ENCODE peak calls at places on chromosome 11, in six cellular contexts. One of them, this sample, is unnamed. For H3K4me1, the result is how much of the 10 kb centered on the place peaks cover.

GRCh38 chr11:865512-866430 is 23.1 kb downstream of the TSPAN4 start:
- DNase-seq in neural progenitor cell: no peak
- DNase-seq in heart right ventricle: no peak
- DNase-seq in uterus: no peak
- DNase-seq in aorta: no peak
- DNase-seq in cardiac muscle cell: no peak
- DNase-seq in this sample: no peak

GRCh38 chr11:78784321-78785061 is 209.8 kb upstream of the NARS2 start:
- DNase-seq in neural progenitor cell: no peak
- DNase-seq in heart right ventricle: no peak
- DNase-seq in uterus: no peak
- DNase-seq in aorta: no peak
- DNase-seq in cardiac muscle cell: no peak
- DNase-seq in this sample: no peak

GRCh38 chr11:74694136-74694535 is 37.1 kb downstream of the CHRDL2 start:
- DNase-seq in neural progenitor cell: no peak
- DNase-seq in heart right ventricle: no peak
- DNase-seq in uterus: no peak
- DNase-seq in aorta: no peak
- DNase-seq in cardiac muscle cell: no peak
- DNase-seq in this sample: no peak

GRCh38 chr11:78379039-78379670 is 38.5 kb downstream of the GAB2 start:
- DNase-seq in neural progenitor cell: no peak
- DNase-seq in heart right ventricle: no peak
- DNase-seq in uterus: no peak
- DNase-seq in aorta: no peak
- DNase-seq in cardiac muscle cell: peak
- DNase-seq in this sample: no peak

GRCh38 chr11:69810289-69811118 is 8.7 kb downstream of the FGF3 start:
- DNase-seq in neural progenitor cell: no peak
- DNase-seq in heart right ventricle: no peak
- DNase-seq in uterus: no peak
- DNase-seq in aorta: no peak
- DNase-seq in cardiac muscle cell: no peak
- DNase-seq in this sample: no peak

GRCh38 chr11:44016129-44016528 is 31.7 kb upstream of the ACCSL start:
- DNase-seq in neural progenitor cell: no peak
- DNase-seq in heart right ventricle: peak
- DNase-seq in uterus: peak
- DNase-seq in aorta: peak
- DNase-seq in cardiac muscle cell: no peak
- DNase-seq in this sample: no peak

GRCh38 chr11:86952933-86953637 is 2.1 kb downstream of the FZD4 start:
- DNase-seq in neural progenitor cell: no peak
- DNase-seq in heart right ventricle: no peak
- DNase-seq in uterus: no peak
- DNase-seq in aorta: no peak
- DNase-seq in cardiac muscle cell: no peak
- DNase-seq in this sample: no peak

GRCh38 chr11:19734171-19734570 is 21.5 kb downstream of the NAV2 start:
- DNase-seq in neural progenitor cell: no peak
- DNase-seq in heart right ventricle: no peak
- DNase-seq in uterus: no peak
- DNase-seq in aorta: no peak
- DNase-seq in cardiac muscle cell: no peak
- DNase-seq in this sample: no peak

GRCh38 chr11:102253018-102253775 is 64.1 kb upstream of the BIRC3 start:
- DNase-seq in neural progenitor cell: no peak
- DNase-seq in heart right ventricle: no peak
- DNase-seq in uterus: no peak
- DNase-seq in aorta: no peak
- DNase-seq in cardiac muscle cell: no peak
- DNase-seq in this sample: no peak

GRCh38 chr11:8671242-8671641 is 11.2 kb downstream of the TRIM66 start:
- DNase-seq in neural progenitor cell: peak
- DNase-seq in heart right ventricle: peak
- DNase-seq in uterus: peak
- DNase-seq in aorta: peak
- DNase-seq in cardiac muscle cell: no peak
- DNase-seq in this sample: no peak

GRCh38 chr11:69134957-69135356 is 20.8 kb upstream of the SMIM38 start:
- DNase-seq in neural progenitor cell: no peak
- DNase-seq in heart right ventricle: no peak
- DNase-seq in uterus: no peak
- DNase-seq in aorta: no peak
- DNase-seq in cardiac muscle cell: no peak
- DNase-seq in this sample: no peak

GRCh38 chr11:63869171-63869591 is 30.3 kb downstream of the MARK2 start:
- DNase-seq in neural progenitor cell: no peak
- DNase-seq in heart right ventricle: no peak
- DNase-seq in uterus: no peak
- DNase-seq in aorta: no peak
- DNase-seq in cardiac muscle cell: no peak
- DNase-seq in this sample: no peak

GRCh38 chr11:132621976-132622375 is 910.3 kb downstream of the OPCML start:
- DNase-seq in neural progenitor cell: no peak
- DNase-seq in heart right ventricle: no peak
- DNase-seq in uterus: no peak
- DNase-seq in aorta: no peak
- DNase-seq in cardiac muscle cell: no peak
- DNase-seq in this sample: no peak

GRCh38 chr11:5550440-5551095 is 2.2 kb upstream of the OR52H1 start:
- DNase-seq in neural progenitor cell: no peak
- DNase-seq in heart right ventricle: no peak
- DNase-seq in uterus: no peak
- DNase-seq in aorta: no peak
- DNase-seq in cardiac muscle cell: no peak
- DNase-seq in this sample: no peak

GRCh38 chr11:36316049-36316448 is 20.0 kb downstream of the PRR5L start:
- DNase-seq in neural progenitor cell: no peak
- DNase-seq in heart right ventricle: no peak
- DNase-seq in uterus: no peak
- DNase-seq in aorta: no peak
- DNase-seq in cardiac muscle cell: no peak
- DNase-seq in this sample: no peak

GRCh38 chr11:100769165-100769564 is 82.1 kb downstream of the ARHGAP42 start:
- DNase-seq in neural progenitor cell: peak
- DNase-seq in heart right ventricle: no peak
- DNase-seq in uterus: no peak
- DNase-seq in aorta: no peak
- DNase-seq in cardiac muscle cell: no peak
- DNase-seq in this sample: no peak

GRCh38 chr11:33307984-33308383 is 50.8 kb downstream of the HIPK3 start:
- DNase-seq in neural progenitor cell: no peak
- DNase-seq in heart right ventricle: no peak
- DNase-seq in uterus: no peak
- DNase-seq in aorta: no peak
- DNase-seq in cardiac muscle cell: no peak
- DNase-seq in this sample: no peak

GRCh38 chr11:82536706-82537105 is 197.0 kb downstream of the FAM181B start:
- DNase-seq in neural progenitor cell: no peak
- DNase-seq in heart right ventricle: no peak
- DNase-seq in uterus: no peak
- DNase-seq in aorta: no peak
- DNase-seq in cardiac muscle cell: no peak
- DNase-seq in this sample: no peak

GRCh38 chr11:82533628-82534353 is 199.9 kb downstream of the FAM181B start:
- DNase-seq in neural progenitor cell: peak
- DNase-seq in heart right ventricle: no peak
- DNase-seq in uterus: no peak
- DNase-seq in aorta: no peak
- DNase-seq in cardiac muscle cell: no peak
- DNase-seq in this sample: no peak

GRCh38 chr11:82539669-82540068 is 194.0 kb downstream of the FAM181B start:
- DNase-seq in neural progenitor cell: no peak
- DNase-seq in heart right ventricle: no peak
- DNase-seq in uterus: no peak
- DNase-seq in aorta: no peak
- DNase-seq in cardiac muscle cell: no peak
- DNase-seq in this sample: no peak
- H3K4me1 ChIP-seq in neural progenitor cell: under half
- H3K4me1 ChIP-seq in heart right ventricle: under half
- H3K4me1 ChIP-seq in uterus: under half
- H3K4me1 ChIP-seq in aorta: under half
- H3K4me1 ChIP-seq in cardiac muscle cell: under half
- H3K4me1 ChIP-seq in this sample: under half

GRCh38 chr11:119531623-119532022 is 108.7 kb upstream of the THY1 start:
- DNase-seq in neural progenitor cell: no peak
- DNase-seq in heart right ventricle: no peak
- DNase-seq in uterus: no peak
- DNase-seq in aorta: no peak
- DNase-seq in cardiac muscle cell: no peak
- DNase-seq in this sample: peak
- H3K4me1 ChIP-seq in neural progenitor cell: under half
- H3K4me1 ChIP-seq in heart right ventricle: under half
- H3K4me1 ChIP-seq in uterus: under half
- H3K4me1 ChIP-seq in aorta: under half
- H3K4me1 ChIP-seq in cardiac muscle cell: under half
- H3K4me1 ChIP-seq in this sample: under half

GRCh38 chr11:12682730-12683500 is 8.7 kb downstream of the TEAD1 start:
- DNase-seq in neural progenitor cell: no peak
- DNase-seq in heart right ventricle: no peak
- DNase-seq in uterus: no peak
- DNase-seq in aorta: no peak
- DNase-seq in cardiac muscle cell: no peak
- DNase-seq in this sample: no peak
- H3K4me1 ChIP-seq in neural progenitor cell: half or more
- H3K4me1 ChIP-seq in heart right ventricle: under half
- H3K4me1 ChIP-seq in uterus: under half
- H3K4me1 ChIP-seq in aorta: under half
- H3K4me1 ChIP-seq in cardiac muscle cell: under half
- H3K4me1 ChIP-seq in this sample: half or more

DNA sequence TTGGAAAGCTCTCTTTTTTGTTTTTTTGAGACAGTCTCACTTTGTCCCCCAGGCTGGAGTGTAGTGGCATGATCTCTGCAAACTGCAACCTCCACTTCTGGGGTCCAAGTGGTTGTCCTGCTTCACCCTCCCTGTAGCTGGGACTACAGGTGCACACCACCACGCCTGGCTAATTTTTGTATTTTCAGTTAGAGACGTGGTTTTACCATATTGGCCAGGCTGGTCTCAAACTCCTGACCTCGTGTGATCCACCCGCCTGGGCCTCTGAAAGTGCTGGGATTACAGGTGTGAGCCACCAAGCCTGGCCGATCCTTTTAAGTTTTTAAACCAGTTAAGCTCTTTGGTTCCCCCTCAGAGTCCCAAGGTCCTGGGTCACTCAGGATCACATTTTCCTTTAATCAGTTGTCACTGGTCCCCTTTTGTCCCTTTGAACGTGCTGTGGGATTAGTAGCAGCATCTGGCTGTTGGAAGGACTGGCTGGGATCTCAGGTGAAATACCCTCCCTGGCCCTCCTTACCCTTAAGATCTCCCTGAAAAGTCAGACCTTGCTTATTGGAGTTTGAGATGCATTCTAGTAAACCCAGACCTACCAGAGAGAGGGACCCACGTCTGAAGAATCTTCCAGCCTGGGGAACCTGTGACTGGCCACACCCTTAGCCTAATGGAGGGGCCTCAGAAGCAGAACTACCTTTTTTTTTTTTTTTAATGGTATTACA is 8.1 kb downstream of the MALAT1 start:
- DNase-seq in neural progenitor cell: peak
- DNase-seq in heart right ventricle: no peak
- DNase-seq in uterus: no peak
- DNase-seq in aorta: peak
- DNase-seq in cardiac muscle cell: peak
- DNase-seq in this sample: peak
- H3K4me1 ChIP-seq in neural progenitor cell: under half
- H3K4me1 ChIP-seq in heart right ventricle: under half
- H3K4me1 ChIP-seq in uterus: under half
- H3K4me1 ChIP-seq in aorta: under half
- H3K4me1 ChIP-seq in cardiac muscle cell: under half
- H3K4me1 ChIP-seq in this sample: under half

This sample was measured in RWPE2.